ENCODE peak calls at places on chromosomes 4 and X, in ten cellular contexts. One of them, this sample, is unnamed.

GRCh38 chr4:12118651-12119213 is 690.0 kb upstream of the HS3ST1 start:
- DNase-seq in EL: no peak
- DNase-seq in stimulated activated CD4-positive, alpha-beta T cell treated with anti-CD3 and anti-CD28 coated beads, Interleukin-15, amount 100 ng/mL, for 1 hour: no peak
- DNase-seq in pancreas: no peak
- DNase-seq in NCI-H1436: no peak
- DNase-seq in WTC11: no peak
- DNase-seq in H1: no peak
- DNase-seq in HT1080: peak
- DNase-seq in GM12865: peak
- DNase-seq in GM03348: no peak
- DNase-seq in this sample: no peak

GRCh38 chr4:78059524-78059889 is 2.4 kb downstream of the FRAS1 start:
- DNase-seq in NCI-H1436: peak
- DNase-seq in pancreas: peak
- DNase-seq in HT1080: peak
- DNase-seq in WTC11: peak
- DNase-seq in GM03348: peak
- DNase-seq in stimulated activated CD4-positive, alpha-beta T cell treated with anti-CD3 and anti-CD28 coated beads, Interleukin-15, amount 100 ng/mL, for 1 hour: no peak
- DNase-seq in GM12865: peak
- DNase-seq in H1: peak
- DNase-seq in EL: peak
- DNase-seq in this sample: no peak

GRCh38 chrX:134004038-134004437 is 18.6 kb upstream of the GPC3 start:
- DNase-seq in NCI-H1436: no peak
- DNase-seq in stimulated activated CD4-positive, alpha-beta T cell treated with anti-CD3 and anti-CD28 coated beads, Interleukin-15, amount 100 ng/mL, for 1 hour: no peak
- DNase-seq in HT1080: no peak
- DNase-seq in GM12865: no peak
- DNase-seq in EL: no peak
- DNase-seq in GM03348: peak
- DNase-seq in pancreas: no peak
- DNase-seq in WTC11: no peak
- DNase-seq in H1: no peak
- DNase-seq in this sample: no peak

GRCh38 chrX:117713411-117713810 is 403.2 kb downstream of the KLHL13 start:
- DNase-seq in HT1080: no peak
- DNase-seq in GM03348: no peak
- DNase-seq in pancreas: no peak
- DNase-seq in EL: no peak
- DNase-seq in stimulated activated CD4-positive, alpha-beta T cell treated with anti-CD3 and anti-CD28 coated beads, Interleukin-15, amount 100 ng/mL, for 1 hour: no peak
- DNase-seq in H1: no peak
- DNase-seq in WTC11: no peak
- DNase-seq in GM12865: no peak
- DNase-seq in NCI-H1436: no peak
- DNase-seq in this sample: no peak

GRCh38 chrX:153974726-153975286 is 2.3 kb downstream of the TMEM187 start:
- DNase-seq in stimulated activated CD4-positive, alpha-beta T cell treated with anti-CD3 and anti-CD28 coated beads, Interleukin-15, amount 100 ng/mL, for 1 hour: no peak
- DNase-seq in EL: no peak
- DNase-seq in pancreas: no peak
- DNase-seq in GM03348: no peak
- DNase-seq in WTC11: no peak
- DNase-seq in H1: no peak
- DNase-seq in GM12865: no peak
- DNase-seq in NCI-H1436: no peak
- DNase-seq in HT1080: no peak
- DNase-seq in this sample: no peak

GRCh38 chr4:83335691-83336090 is 1.0 kb upstream of the HPSE start:
- DNase-seq in HT1080: no peak
- DNase-seq in H1: no peak
- DNase-seq in NCI-H1436: no peak
- DNase-seq in pancreas: no peak
- DNase-seq in EL: no peak
- DNase-seq in WTC11: no peak
- DNase-seq in stimulated activated CD4-positive, alpha-beta T cell treated with anti-CD3 and anti-CD28 coated beads, Interleukin-15, amount 100 ng/mL, for 1 hour: no peak
- DNase-seq in GM03348: no peak
- DNase-seq in GM12865: no peak
- DNase-seq in this sample: no peak

GRCh38 chr4:98516042-98516440 is 142.4 kb downstream of the TSPAN5 start:
- DNase-seq in WTC11: no peak
- DNase-seq in stimulated activated CD4-positive, alpha-beta T cell treated with anti-CD3 and anti-CD28 coated beads, Interleukin-15, amount 100 ng/mL, for 1 hour: no peak
- DNase-seq in H1: no peak
- DNase-seq in GM03348: peak
- DNase-seq in pancreas: no peak
- DNase-seq in GM12865: no peak
- DNase-seq in HT1080: peak
- DNase-seq in NCI-H1436: no peak
- DNase-seq in EL: peak
- DNase-seq in this sample: no peak

GRCh38 chr4:27003602-27004238 is 143.1 kb downstream of the STIM2 start:
- DNase-seq in WTC11: no peak
- DNase-seq in NCI-H1436: no peak
- DNase-seq in stimulated activated CD4-positive, alpha-beta T cell treated with anti-CD3 and anti-CD28 coated beads, Interleukin-15, amount 100 ng/mL, for 1 hour: no peak
- DNase-seq in GM03348: no peak
- DNase-seq in H1: no peak
- DNase-seq in pancreas: no peak
- DNase-seq in GM12865: no peak
- DNase-seq in EL: peak
- DNase-seq in HT1080: no peak
- DNase-seq in this sample: no peak

GRCh38 chr4:109559625-109559982 is 442 bp upstream of the MCUB start:
- DNase-seq in GM03348: peak
- DNase-seq in NCI-H1436: no peak
- DNase-seq in WTC11: peak
- DNase-seq in HT1080: no peak
- DNase-seq in stimulated activated CD4-positive, alpha-beta T cell treated with anti-CD3 and anti-CD28 coated beads, Interleukin-15, amount 100 ng/mL, for 1 hour: peak
- DNase-seq in H1: no peak
- DNase-seq in GM12865: no peak
- DNase-seq in pancreas: no peak
- DNase-seq in EL: no peak
- DNase-seq in this sample: no peak

GRCh38 chr4:30443289-30443688 is 276.9 kb upstream of the PCDH7 start:
- DNase-seq in HT1080: no peak
- DNase-seq in EL: no peak
- DNase-seq in stimulated activated CD4-positive, alpha-beta T cell treated with anti-CD3 and anti-CD28 coated beads, Interleukin-15, amount 100 ng/mL, for 1 hour: no peak
- DNase-seq in GM12865: no peak
- DNase-seq in NCI-H1436: no peak
- DNase-seq in pancreas: no peak
- DNase-seq in WTC11: peak
- DNase-seq in GM03348: no peak
- DNase-seq in H1: peak
- DNase-seq in this sample: no peak

GRCh38 chr4:7458066-7458425 is 23.3 kb upstream of the PSAPL1 start:
- DNase-seq in NCI-H1436: no peak
- DNase-seq in H1: no peak
- DNase-seq in EL: no peak
- DNase-seq in GM03348: no peak
- DNase-seq in pancreas: no peak
- DNase-seq in stimulated activated CD4-positive, alpha-beta T cell treated with anti-CD3 and anti-CD28 coated beads, Interleukin-15, amount 100 ng/mL, for 1 hour: no peak
- DNase-seq in HT1080: no peak
- DNase-seq in GM12865: no peak
- DNase-seq in WTC11: no peak
- DNase-seq in this sample: no peak

GRCh38 chr4:185933078-185933581 is 121.1 kb upstream of the SORBS2 start:
- DNase-seq in pancreas: no peak
- DNase-seq in GM12865: no peak
- DNase-seq in HT1080: peak
- DNase-seq in GM03348: peak
- DNase-seq in stimulated activated CD4-positive, alpha-beta T cell treated with anti-CD3 and anti-CD28 coated beads, Interleukin-15, amount 100 ng/mL, for 1 hour: no peak
- DNase-seq in EL: peak
- DNase-seq in WTC11: no peak
- DNase-seq in H1: no peak
- DNase-seq in NCI-H1436: no peak
- DNase-seq in this sample: peak

GRCh38 chr4:2537011-2537830 is 774 bp downstream of the FAM193A start:
- DNase-seq in NCI-H1436: no peak
- DNase-seq in HT1080: peak
- DNase-seq in GM12865: peak
- DNase-seq in pancreas: peak
- DNase-seq in stimulated activated CD4-positive, alpha-beta T cell treated with anti-CD3 and anti-CD28 coated beads, Interleukin-15, amount 100 ng/mL, for 1 hour: peak
- DNase-seq in H1: no peak
- DNase-seq in WTC11: peak
- DNase-seq in GM03348: peak
- DNase-seq in EL: peak
- DNase-seq in this sample: no peak

GRCh38 chr4:139219450-139220055 is 42.5 kb upstream of the ELF2 start:
- DNase-seq in EL: no peak
- DNase-seq in NCI-H1436: no peak
- DNase-seq in stimulated activated CD4-positive, alpha-beta T cell treated with anti-CD3 and anti-CD28 coated beads, Interleukin-15, amount 100 ng/mL, for 1 hour: no peak
- DNase-seq in H1: no peak
- DNase-seq in GM12865: no peak
- DNase-seq in WTC11: no peak
- DNase-seq in GM03348: no peak
- DNase-seq in pancreas: no peak
- DNase-seq in HT1080: no peak
- DNase-seq in this sample: no peak

GRCh38 chr4:7074423-7074822 is 6.6 kb upstream of the GRPEL1 start:
- DNase-seq in NCI-H1436: no peak
- DNase-seq in pancreas: no peak
- DNase-seq in GM03348: peak
- DNase-seq in stimulated activated CD4-positive, alpha-beta T cell treated with anti-CD3 and anti-CD28 coated beads, Interleukin-15, amount 100 ng/mL, for 1 hour: no peak
- DNase-seq in H1: no peak
- DNase-seq in EL: peak
- DNase-seq in GM12865: no peak
- DNase-seq in WTC11: no peak
- DNase-seq in HT1080: peak
- DNase-seq in this sample: no peak

GRCh38 chr4:40720351-40720750 is 29.4 kb upstream of the NSUN7 start:
- DNase-seq in NCI-H1436: no peak
- DNase-seq in EL: no peak
- DNase-seq in H1: no peak
- DNase-seq in GM03348: no peak
- DNase-seq in pancreas: no peak
- DNase-seq in WTC11: no peak
- DNase-seq in stimulated activated CD4-positive, alpha-beta T cell treated with anti-CD3 and anti-CD28 coated beads, Interleukin-15, amount 100 ng/mL, for 1 hour: no peak
- DNase-seq in GM12865: no peak
- DNase-seq in HT1080: no peak
- DNase-seq in this sample: no peak

GRCh38 chr4:116480486-116480990 is 604.8 kb downstream of the TRAM1L1 start:
- DNase-seq in GM03348: no peak
- DNase-seq in H1: no peak
- DNase-seq in NCI-H1436: no peak
- DNase-seq in GM12865: no peak
- DNase-seq in pancreas: no peak
- DNase-seq in stimulated activated CD4-positive, alpha-beta T cell treated with anti-CD3 and anti-CD28 coated beads, Interleukin-15, amount 100 ng/mL, for 1 hour: no peak
- DNase-seq in EL: no peak
- DNase-seq in WTC11: no peak
- DNase-seq in HT1080: no peak
- DNase-seq in this sample: no peak

GRCh38 chr4:81493895-81494490 is 22.3 kb upstream of the RASGEF1B start:
- DNase-seq in stimulated activated CD4-positive, alpha-beta T cell treated with anti-CD3 and anti-CD28 coated beads, Interleukin-15, amount 100 ng/mL, for 1 hour: no peak
- DNase-seq in GM12865: peak
- DNase-seq in pancreas: no peak
- DNase-seq in GM03348: no peak
- DNase-seq in EL: no peak
- DNase-seq in WTC11: no peak
- DNase-seq in NCI-H1436: no peak
- DNase-seq in HT1080: no peak
- DNase-seq in H1: no peak
- DNase-seq in this sample: no peak

GRCh38 chr4:56689231-56689630 is 8.1 kb upstream of the HOPX start:
- DNase-seq in pancreas: no peak
- DNase-seq in stimulated activated CD4-positive, alpha-beta T cell treated with anti-CD3 and anti-CD28 coated beads, Interleukin-15, amount 100 ng/mL, for 1 hour: no peak
- DNase-seq in GM12865: no peak
- DNase-seq in H1: no peak
- DNase-seq in HT1080: no peak
- DNase-seq in GM03348: no peak
- DNase-seq in NCI-H1436: no peak
- DNase-seq in WTC11: no peak
- DNase-seq in EL: no peak
- DNase-seq in this sample: no peak

GRCh38 chr4:26907731-26908599 is 47.3 kb downstream of the STIM2 start:
- DNase-seq in pancreas: no peak
- DNase-seq in WTC11: no peak
- DNase-seq in NCI-H1436: no peak
- DNase-seq in HT1080: no peak
- DNase-seq in GM12865: no peak
- DNase-seq in EL: no peak
- DNase-seq in H1: no peak
- DNase-seq in stimulated activated CD4-positive, alpha-beta T cell treated with anti-CD3 and anti-CD28 coated beads, Interleukin-15, amount 100 ng/mL, for 1 hour: no peak
- DNase-seq in GM03348: no peak
- DNase-seq in this sample: no peak

GRCh38 chrX:45515262-45516215 is 314.9 kb upstream of the DIPK2B start:
- DNase-seq in stimulated activated CD4-positive, alpha-beta T cell treated with anti-CD3 and anti-CD28 coated beads, Interleukin-15, amount 100 ng/mL, for 1 hour: no peak
- DNase-seq in GM12865: peak
- DNase-seq in HT1080: peak
- DNase-seq in WTC11: peak
- DNase-seq in pancreas: peak
- DNase-seq in GM03348: peak
- DNase-seq in H1: no peak
- DNase-seq in NCI-H1436: no peak
- DNase-seq in EL: peak
- DNase-seq in this sample: peak

GRCh38 chr4:185600801-185601200 is 65.5 kb upstream of the PDLIM3 start:
- DNase-seq in EL: no peak
- DNase-seq in GM03348: peak
- DNase-seq in GM12865: no peak
- DNase-seq in WTC11: no peak
- DNase-seq in HT1080: no peak
- DNase-seq in pancreas: no peak
- DNase-seq in stimulated activated CD4-positive, alpha-beta T cell treated with anti-CD3 and anti-CD28 coated beads, Interleukin-15, amount 100 ng/mL, for 1 hour: no peak
- DNase-seq in NCI-H1436: no peak
- DNase-seq in H1: no peak
- DNase-seq in this sample: no peak

GRCh38 chr4:11420327-11420726 is 8.4 kb downstream of the HS3ST1 start:
- DNase-seq in GM12865: no peak
- DNase-seq in pancreas: no peak
- DNase-seq in NCI-H1436: no peak
- DNase-seq in EL: no peak
- DNase-seq in stimulated activated CD4-positive, alpha-beta T cell treated with anti-CD3 and anti-CD28 coated beads, Interleukin-15, amount 100 ng/mL, for 1 hour: no peak
- DNase-seq in GM03348: no peak
- DNase-seq in WTC11: no peak
- DNase-seq in H1: no peak
- DNase-seq in HT1080: no peak
- DNase-seq in this sample: no peak

GRCh38 chr4:126582737-126583136 is 1050.0 kb upstream of the INTU start:
- DNase-seq in stimulated activated CD4-positive, alpha-beta T cell treated with anti-CD3 and anti-CD28 coated beads, Interleukin-15, amount 100 ng/mL, for 1 hour: no peak
- DNase-seq in pancreas: no peak
- DNase-seq in GM12865: peak
- DNase-seq in WTC11: peak
- DNase-seq in H1: no peak
- DNase-seq in NCI-H1436: no peak
- DNase-seq in HT1080: peak
- DNase-seq in GM03348: peak
- DNase-seq in EL: peak
- DNase-seq in this sample: no peak

GRCh38 chr4:149980941-149981340 is 97.3 kb upstream of the DCLK2 start:
- DNase-seq in GM03348: peak
- DNase-seq in pancreas: peak
- DNase-seq in stimulated activated CD4-positive, alpha-beta T cell treated with anti-CD3 and anti-CD28 coated beads, Interleukin-15, amount 100 ng/mL, for 1 hour: peak
- DNase-seq in EL: peak
- DNase-seq in GM12865: peak
- DNase-seq in HT1080: peak
- DNase-seq in NCI-H1436: peak
- DNase-seq in WTC11: peak
- DNase-seq in H1: peak
- DNase-seq in this sample: peak

This sample was measured in GOT3.